ENCODE peak calls at places on chromosomes 12 and 14, in seven cellular contexts. S is retinal pigment epithelial cell, W is pancreas, J is HCT116, X is fibroblast of the aortic adventitia, F is B cell, M is hepatocyte. H is an unnamed sample.

GRCh38 chr12:116431677-116432300 is 127.4 kb upstream of the MAP1LC3B2 start:
- DNase-seq in F (no peak), M (no peak), S (no peak), W (no peak), X (no peak), J (no peak), H (no peak)

GRCh38 chr14:103630364-103631108 is 1.5 kb downstream of the KLC1 start:
- DNase-seq in S (no peak), F (no peak), J (no peak), X (peak), W (no peak), M (no peak), H (no peak)

GRCh38 chr12:84911331-84912190 is 1.0 kb downstream of the SLC6A15 start:
- DNase-seq in W (no peak), J (no peak), M (peak), S (peak), X (peak), F (no peak), H (peak)

GRCh38 chr14:77140937-77141591 is 527 bp downstream of the ZDHHC22 start:
- DNase-seq in F (no peak), M (peak), S (no peak), J (no peak), W (no peak), X (no peak), H (peak)

GRCh38 chr12:124940393-124941169 is 26.1 kb upstream of the UBC start:
- DNase-seq in F (peak), J (peak), W (peak), X (peak), S (no peak), M (peak), H (peak)

GRCh38 chr14:104940526-104941150 is 16.0 kb downstream of the PLD4 start:
- DNase-seq in S (no peak), W (no peak), F (no peak), X (no peak), M (no peak), J (no peak), H (peak)

GRCh38 chr14:105944632-105945610 is 418.5 kb downstream of the TMEM121 start:
- DNase-seq in W (peak), M (no peak), F (peak), X (no peak), J (peak), S (no peak), H (peak)

GRCh38 chr12:49233842-49234526 is 30.9 kb upstream of the TUBA1C start:
- DNase-seq in S (no peak), W (peak), X (no peak), F (peak), J (no peak), M (no peak), H (peak)

GRCh38 chr14:89027097-89027740 is 202.8 kb downstream of the TTC8 start:
- DNase-seq in W (peak), X (peak), F (peak), J (peak), S (no peak), M (peak), H (peak)

GRCh38 chr12:65631621-65632111 is 192.6 kb upstream of the HMGA2 start:
- DNase-seq in S (peak), X (peak), F (no peak), M (peak), J (peak), W (no peak), H (no peak)

GRCh38 chr14:23725980-23726746 is 90.0 kb downstream of the DHRS2 start:
- DNase-seq in W (no peak), S (no peak), F (no peak), M (no peak), J (no peak), X (no peak), H (no peak)

GRCh38 chr14:76083796-76084195 is 67.9 kb upstream of the GPATCH2L start:
- DNase-seq in M (no peak), W (no peak), X (no peak), S (no peak), F (no peak), J (no peak), H (no peak)

GRCh38 chr12:54337854-54338650 is 13.1 kb downstream of the COPZ1 start:
- DNase-seq in S (no peak), W (no peak), F (no peak), X (peak), J (no peak), M (no peak), H (no peak)

GRCh38 chr12:95882873-95883272 is 24.1 kb downstream of the SNRPF start:
- DNase-seq in F (no peak), J (no peak), X (no peak), S (no peak), W (no peak), M (no peak), H (no peak)

GRCh38 chr12:30874455-30875313 is 51.9 kb upstream of the TSPAN11 start:
- DNase-seq in W (no peak), F (no peak), M (no peak), X (no peak), J (no peak), S (no peak), H (no peak)

GRCh38 chr12:64836856-64837255 is 12.4 kb downstream of the TBC1D30 start:
- DNase-seq in W (no peak), M (no peak), F (no peak), X (no peak), J (no peak), S (no peak), H (no peak)

GRCh38 chr12:6927379-6927991 is at the start of gene ATN1:
- DNase-seq in M (peak), F (no peak), W (peak), J (no peak), X (peak), S (no peak), H (peak)

GRCh38 chr14:31206536-31207286 is 882 bp downstream of the HECTD1 start:
- DNase-seq in M (peak), J (no peak), W (peak), F (no peak), X (peak), S (no peak), H (peak)

GRCh38 chr12:89469361-89469760 is 55.2 kb downstream of the GALNT4 start:
- DNase-seq in S (no peak), J (no peak), X (peak), F (no peak), W (no peak), M (no peak), H (no peak)

GRCh38 chr14:92397140-92397815 is 74.3 kb downstream of the SLC24A4 start:
- DNase-seq in M (no peak), J (peak), F (no peak), S (no peak), W (no peak), X (peak), H (no peak)

GRCh38 chr12:54352891-54353874 is 11.1 kb downstream of the GPR84 start:
- DNase-seq in M (peak), J (no peak), W (peak), X (peak), F (no peak), S (no peak), H (no peak)

GRCh38 chr12:49243631-49244030 is 21.3 kb upstream of the TUBA1C start:
- DNase-seq in M (no peak), S (no peak), X (no peak), J (no peak), W (no peak), F (no peak), H (no peak)

GRCh38 chr14:55780156-55780946 is 200.3 kb downstream of the KTN1 start:
- DNase-seq in S (peak), X (peak), M (peak), F (no peak), W (peak), J (no peak), H (no peak)

GRCh38 chr14:30317729-30318128 is 241.2 kb upstream of the G2E3 start:
- DNase-seq in S (no peak), W (no peak), J (no peak), F (no peak), X (no peak), M (no peak), H (no peak)

GRCh38 chr14:22598896-22599244 is 770 bp downstream of the ABHD4 start:
- DNase-seq in S (peak), X (peak), J (peak), F (no peak), M (peak), W (peak), H (peak)

GRCh38 chr12:29088611-29089219 is 60.4 kb upstream of the FAR2 start:
- DNase-seq in S (no peak), X (peak), J (no peak), M (no peak), F (no peak), W (no peak), H (peak)
- TF ChIP-seq CTCF in S (peak), X (peak), J (peak), M (peak), F (no peak), W (no peak), H (peak)

GRCh38 chr14:61284001-61284400 is 2.9 kb upstream of the TMEM30B start:
- DNase-seq in X (no peak), M (no peak), W (no peak), S (no peak), J (no peak), F (no peak), H (no peak)

GRCh38 chr14:61288228-61288627 is 7.1 kb upstream of the TMEM30B start:
- DNase-seq in J (no peak), W (no peak), X (no peak), M (no peak), S (no peak), F (no peak), H (no peak)

GRCh38 chr14:61285364-61285763 is 4.2 kb upstream of the TMEM30B start:
- DNase-seq in J (no peak), S (no peak), F (no peak), W (no peak), X (no peak), M (no peak), H (no peak)

GRCh38 chr14:61288720-61289119 is 7.6 kb upstream of the TMEM30B start:
- DNase-seq in F (no peak), S (no peak), J (no peak), W (no peak), M (no peak), X (no peak), H (no peak)

DNA sequence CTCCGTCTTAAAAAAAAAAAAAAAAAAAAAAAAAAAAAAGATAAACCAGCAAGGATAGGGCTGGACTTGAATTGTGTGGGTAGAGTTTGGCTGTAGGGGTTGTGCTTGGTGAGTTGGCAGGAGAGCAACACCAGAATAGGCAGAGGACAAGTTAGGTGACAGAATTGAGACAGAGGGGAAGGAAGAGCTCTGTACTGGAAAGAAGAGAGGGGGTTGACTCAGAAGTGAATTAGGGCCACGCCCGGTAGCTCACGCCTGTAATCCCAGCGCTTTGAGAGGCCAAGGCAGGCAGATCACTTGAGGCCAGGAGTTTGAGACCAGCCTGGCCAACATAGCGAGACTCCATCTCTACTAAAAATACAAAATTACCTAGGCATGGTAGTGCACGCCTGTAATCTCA is 6.1 kb upstream of the TMEM30B start:
- DNase-seq in W (no peak), F (no peak), S (no peak), M (no peak), J (no peak), X (no peak), H (no peak)
- TF ChIP-seq CTCF in W (no peak), F (no peak), S (no peak), M (no peak), J (no peak), X (no peak), H (no peak)

DNA sequence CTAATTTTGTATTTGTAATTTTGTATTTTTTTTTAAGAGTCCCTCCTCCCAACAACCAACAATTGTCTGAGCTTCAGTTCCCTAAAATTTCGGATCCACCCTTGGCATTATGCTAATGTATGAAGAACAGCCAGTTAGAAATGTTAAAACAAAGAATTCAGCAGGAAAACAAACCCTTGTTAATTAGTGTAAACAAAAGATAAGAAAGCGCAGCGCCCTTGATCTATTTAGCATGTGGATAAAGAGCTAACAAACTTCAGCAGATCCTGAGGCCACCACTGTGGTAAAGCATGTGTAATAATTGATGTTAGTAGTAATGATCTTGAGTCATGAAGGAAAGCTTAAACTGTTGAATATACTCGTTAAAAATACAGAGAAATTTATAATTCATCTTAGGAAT is 199.8 kb downstream of the TMX1 start:
- DNase-seq in F (no peak), X (no peak), S (no peak), M (no peak), J (no peak), W (no peak), H (no peak)
- TF ChIP-seq CTCF in F (no peak), X (no peak), S (no peak), M (no peak), J (no peak), W (no peak), H (no peak)

DNA sequence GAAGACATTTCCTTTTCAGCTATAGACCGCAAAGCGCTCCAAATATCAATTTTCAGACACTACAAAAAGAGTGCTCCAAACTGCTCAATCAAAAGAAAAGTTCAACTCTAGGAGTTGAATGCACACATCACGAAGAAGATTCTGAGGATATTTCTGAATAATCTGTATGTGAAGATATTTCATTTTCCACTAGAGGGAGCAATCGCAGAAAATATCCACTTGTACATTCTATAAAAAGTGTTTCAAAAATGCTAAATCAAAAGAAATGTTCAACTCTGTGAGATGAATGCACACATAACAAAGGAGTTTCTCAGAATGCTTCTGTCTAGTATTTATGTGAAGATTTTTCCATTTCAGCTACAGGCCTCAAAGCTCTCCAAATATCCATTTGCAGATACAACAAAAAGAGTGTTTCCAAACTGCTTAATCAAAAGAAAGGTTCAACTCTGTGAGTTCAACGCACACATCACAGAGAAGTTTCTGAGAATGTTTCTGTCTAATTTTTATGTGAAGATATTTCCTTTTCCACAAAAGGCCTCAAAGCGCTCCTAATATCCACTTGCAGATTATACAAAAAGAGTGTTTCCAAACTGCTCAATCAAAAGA is 643.8 kb upstream of the ALG10B start:
- DNase-seq in M (no peak), J (no peak), S (no peak), W (no peak), F (no peak), X (peak), H (no peak)
- TF ChIP-seq CTCF in M (no peak), J (peak), S (no peak), W (no peak), F (no peak), X (peak), H (peak)

GRCh38 chr12:24960222-24960855 is 11.4 kb upstream of the BCAT1 start:
- DNase-seq in M (peak), X (peak), J (peak), S (no peak), W (no peak), F (peak), H (no peak)
- TF ChIP-seq CTCF in M (peak), X (peak), J (peak), S (peak), W (peak), F (peak), H (peak)

GRCh38 chr12:109058773-109059172 is 6.4 kb downstream of the USP30 start:
- DNase-seq in W (no peak), M (no peak), X (no peak), J (no peak), F (no peak), S (no peak), H (no peak)
- TF ChIP-seq CTCF in W (no peak), M (no peak), X (no peak), J (no peak), F (no peak), S (no peak), H (no peak)

H was measured in GM13977.